ENCODE peak calls at places on chromosomes 16 and 17, in four cellular contexts. L is NCI-H446, A is fibroblast of the aortic adventitia, B is HEK293T. W is an unnamed sample.

GRCh38 chr16:24516900-24517669 is 22.3 kb upstream of the RBBP6 start:
- DNase-seq in L (peak), A (peak), B (peak), W (peak)

GRCh38 chr17:74446551-74447500 is 14.9 kb downstream of the GPRC5C start:
- DNase-seq in L (peak), A (no peak), B (no peak), W (no peak)

GRCh38 chr16:3645504-3646347 is 8.8 kb upstream of the DNASE1 start:
- DNase-seq in L (no peak), A (no peak), B (no peak), W (peak)

GRCh38 chr17:80030730-80031410 is 4.8 kb downstream of the TBC1D16 start:
- DNase-seq in L (no peak), A (no peak), B (no peak), W (no peak)

GRCh38 chr17:18919963-18920362 is 32.0 kb upstream of the SLC5A10 start:
- DNase-seq in L (no peak), A (no peak), B (no peak), W (no peak)

GRCh38 chr16:4369006-4369766 is 2.5 kb upstream of the VASN start:
- DNase-seq in L (no peak), A (no peak), B (no peak), W (peak)

GRCh38 chr17:71068351-71068750 is 899.0 kb downstream of the KCNJ2 start:
- DNase-seq in L (no peak), A (peak), B (no peak), W (peak)

GRCh38 chr16:50208460-50208931 is 55.4 kb downstream of the TENT4B start:
- DNase-seq in L (no peak), A (no peak), B (no peak), W (peak)

GRCh38 chr17:45994228-45994627 is 4.8 kb upstream of the STH start:
- DNase-seq in L (no peak), A (no peak), B (no peak), W (no peak)

GRCh38 chr16:1088295-1089170 is 7.5 kb downstream of the C1QTNF8 start:
- DNase-seq in L (no peak), A (no peak), B (no peak), W (no peak)

GRCh38 chr17:38706625-38707298 is 1.7 kb downstream of the MLLT6 start:
- DNase-seq in L (no peak), A (no peak), B (no peak), W (no peak)

GRCh38 chr17:55845385-55845784 is 94.5 kb downstream of the PCTP start:
- DNase-seq in L (no peak), A (peak), B (peak), W (peak)

GRCh38 chr16:84284168-84284722 is 10.4 kb upstream of the WFDC1 start:
- DNase-seq in L (no peak), A (peak), B (no peak), W (no peak)

GRCh38 chr17:58960068-58960467 is 146.6 kb downstream of the TRIM37 start:
- DNase-seq in L (no peak), A (peak), B (peak), W (peak)

GRCh38 chr16:25941800-25942558 is 250.2 kb downstream of the HS3ST4 start:
- DNase-seq in L (no peak), A (no peak), B (no peak), W (no peak)

GRCh38 chr16:1346422-1347285 is 5.0 kb downstream of the TSR3 start:
- DNase-seq in L (no peak), A (no peak), B (no peak), W (no peak)

GRCh38 chr17:68290268-68290954 is 516 bp downstream of the SLC16A6 start:
- DNase-seq in L (no peak), A (no peak), B (peak), W (no peak)

GRCh38 chr16:65521685-65522338 is 399.9 kb upstream of the CDH11 start:
- DNase-seq in L (no peak), A (peak), B (no peak), W (no peak)